ENCODE peak calls at places on chromosomes 2 and 18, in ten cellular contexts. W, L, P, E, C, U, Z, R, F and H are unnamed samples. For H3K4me1, the result is how much of the 10 kb centered on the place peaks cover.

GRCh38 chr2:181658444-181658843 is 1.5 kb upstream of the CERKL start:
- DNase-seq in W (no peak), L (no peak), P (no peak), E (no peak), C (no peak), U (no peak), Z (no peak), R (no peak), F (no peak), H (no peak)

GRCh38 chr2:72913531-72914225 is 3.6 kb upstream of the EMX1 start:
- DNase-seq in W (peak), L (no peak), P (no peak), E (no peak), C (no peak), U (no peak), Z (peak), R (no peak), F (no peak), H (no peak)

GRCh38 chr2:126979604-126980003 is 80.9 kb downstream of the TEX51 start:
- DNase-seq in W (no peak), L (no peak), P (no peak), E (no peak), C (no peak), U (no peak), Z (no peak), R (no peak), F (no peak), H (no peak)

GRCh38 chr2:16508061-16508851 is 157.4 kb downstream of the CYRIA start:
- DNase-seq in W (peak), L (peak), P (no peak), E (peak), C (peak), U (peak), Z (peak), R (peak), F (peak), H (no peak)

GRCh38 chr2:121297217-121297830 is 12.3 kb upstream of the TFCP2L1 start:
- DNase-seq in W (peak), L (no peak), P (peak), E (no peak), C (no peak), U (peak), Z (peak), R (peak), F (peak), H (no peak)

GRCh38 chr2:191728710-191729597 is 51.0 kb downstream of the NABP1 start:
- DNase-seq in W (no peak), L (no peak), P (peak), E (no peak), C (no peak), U (no peak), Z (no peak), R (no peak), F (no peak), H (no peak)

GRCh38 chr2:187547353-187547979 is 6.8 kb downstream of the TFPI start:
- DNase-seq in W (peak), L (peak), P (peak), E (peak), C (peak), U (peak), Z (no peak), R (peak), F (peak), H (peak)

GRCh38 chr2:199443589-199444130 is 14.1 kb downstream of the SATB2 start:
- DNase-seq in W (no peak), L (no peak), P (peak), E (no peak), C (peak), U (no peak), Z (no peak), R (no peak), F (no peak), H (no peak)

GRCh38 chr2:154698238-154698788 is at the start of gene KCNJ3:
- DNase-seq in W (no peak), L (no peak), P (no peak), E (no peak), C (no peak), U (no peak), Z (no peak), R (no peak), F (no peak), H (no peak)

GRCh38 chr18:38305941-38306340 is 740.3 kb upstream of the CELF4 start:
- DNase-seq in W (no peak), L (no peak), P (no peak), E (no peak), C (no peak), U (no peak), Z (no peak), R (no peak), F (no peak), H (no peak)

GRCh38 chr18:50466634-50467033 is 91.8 kb downstream of the SKA1 start:
- DNase-seq in W (no peak), L (no peak), P (no peak), E (no peak), C (no peak), U (no peak), Z (no peak), R (no peak), F (no peak), H (no peak)

GRCh38 chr2:223760838-223761502 is 76.4 kb downstream of the AP1S3 start:
- DNase-seq in W (peak), L (no peak), P (peak), E (no peak), C (peak), U (no peak), Z (peak), R (peak), F (peak), H (peak)

GRCh38 chr2:237411683-237412349 is 2.1 kb downstream of the COL6A3 start:
- DNase-seq in W (peak), L (peak), P (peak), E (no peak), C (no peak), U (no peak), Z (no peak), R (no peak), F (no peak), H (no peak)

GRCh38 chr2:233100192-233100998 is 40.3 kb downstream of the INPP5D start:
- DNase-seq in W (peak), L (no peak), P (no peak), E (no peak), C (no peak), U (no peak), Z (no peak), R (no peak), F (no peak), H (no peak)

GRCh38 chr2:146124741-146125140 is 1604.8 kb upstream of the ZEB2 start:
- DNase-seq in W (no peak), L (no peak), P (peak), E (no peak), C (peak), U (no peak), Z (no peak), R (no peak), F (peak), H (no peak)

GRCh38 chr2:203687161-203687560 is 19.3 kb upstream of the CD28 start:
- DNase-seq in W (no peak), L (no peak), P (peak), E (no peak), C (peak), U (no peak), Z (no peak), R (no peak), F (peak), H (no peak)

GRCh38 chr2:74756356-74756890 is 77.5 kb upstream of the HK2 start:
- DNase-seq in W (no peak), L (no peak), P (peak), E (no peak), C (no peak), U (no peak), Z (no peak), R (no peak), F (no peak), H (no peak)

GRCh38 chr2:208501217-208501616 is 94.6 kb downstream of the PTH2R start:
- DNase-seq in W (peak), L (no peak), P (no peak), E (no peak), C (no peak), U (no peak), Z (no peak), R (no peak), F (no peak), H (no peak)

GRCh38 chr2:82591718-82592117 is 1867.4 kb downstream of the SUCLG1 start:
- DNase-seq in W (no peak), L (no peak), P (no peak), E (no peak), C (no peak), U (no peak), Z (no peak), R (no peak), F (no peak), H (no peak)

GRCh38 chr18:56945171-56945863 is 201.6 kb upstream of the BOD1L2 start:
- DNase-seq in W (no peak), L (no peak), P (peak), E (no peak), C (no peak), U (no peak), Z (no peak), R (no peak), F (no peak), H (no peak)

GRCh38 chr2:197803033-197803444 is 1.4 kb upstream of the PLCL1 start:
- DNase-seq in W (no peak), L (peak), P (peak), E (peak), C (peak), U (peak), Z (no peak), R (no peak), F (peak), H (no peak)

GRCh38 chr2:217933326-217933993 is 69.3 kb downstream of the TNS1 start:
- DNase-seq in W (no peak), L (no peak), P (no peak), E (peak), C (no peak), U (no peak), Z (no peak), R (no peak), F (no peak), H (no peak)

GRCh38 chr2:217934321-217935131 is 68.3 kb downstream of the TNS1 start:
- DNase-seq in W (no peak), L (peak), P (peak), E (peak), C (peak), U (no peak), Z (no peak), R (peak), F (peak), H (peak)

GRCh38 chr2:217935901-217936684 is 66.7 kb downstream of the TNS1 start:
- DNase-seq in W (no peak), L (no peak), P (peak), E (no peak), C (no peak), U (no peak), Z (no peak), R (no peak), F (no peak), H (no peak)

GRCh38 chr2:217936952-217937351 is 65.8 kb downstream of the TNS1 start:
- DNase-seq in W (no peak), L (no peak), P (no peak), E (no peak), C (no peak), U (no peak), Z (no peak), R (no peak), F (no peak), H (no peak)

GRCh38 chr2:217935245-217935879 is 67.4 kb downstream of the TNS1 start:
- DNase-seq in W (no peak), L (peak), P (peak), E (peak), C (no peak), U (no peak), Z (no peak), R (no peak), F (no peak), H (no peak)
- H3K4me1 ChIP-seq in W (under half), L (half or more), P (half or more), E (half or more), C (under half), U (under half), Z (half or more), R (half or more), F (under half), H (under half)

GRCh38 chr18:45774065-45774521 is 50.1 kb downstream of the SLC14A1 start:
- DNase-seq in W (peak), L (no peak), P (peak), E (no peak), C (peak), U (no peak), Z (no peak), R (no peak), F (no peak), H (no peak)

GRCh38 chr18:45772081-45772480 is 48.1 kb downstream of the SLC14A1 start:
- DNase-seq in W (no peak), L (no peak), P (no peak), E (no peak), C (no peak), U (no peak), Z (no peak), R (no peak), F (no peak), H (no peak)

GRCh38 chr18:45777393-45777792 is 48.1 kb upstream of the SIGLEC15 start:
- DNase-seq in W (no peak), L (no peak), P (peak), E (no peak), C (peak), U (no peak), Z (no peak), R (no peak), F (no peak), H (no peak)

GRCh38 chr18:45775241-45775676 is 50.2 kb upstream of the SIGLEC15 start:
- DNase-seq in W (peak), L (peak), P (peak), E (peak), C (no peak), U (peak), Z (peak), R (peak), F (peak), H (peak)

DNA sequence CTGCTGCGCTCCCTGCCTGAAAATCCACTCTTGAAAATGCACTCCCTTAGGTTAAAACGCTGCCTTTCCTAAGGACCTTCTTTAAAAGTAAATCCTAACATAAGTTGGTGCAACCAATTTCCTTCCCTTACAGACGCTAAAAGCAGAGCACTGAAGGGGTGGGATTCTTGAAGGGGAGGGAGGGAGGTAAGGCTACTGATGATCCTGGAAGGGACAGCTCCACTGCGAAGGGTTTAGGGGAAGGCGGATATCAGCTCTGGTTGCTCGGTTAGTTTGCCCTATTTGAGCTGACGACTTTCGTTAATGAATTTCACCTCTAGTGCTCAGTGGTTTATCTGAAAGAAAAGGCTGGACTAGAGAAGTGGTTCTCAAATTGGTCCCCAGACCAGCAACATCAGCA is 49.7 kb upstream of the SIGLEC15 start:
- DNase-seq in W (no peak), L (no peak), P (no peak), E (no peak), C (no peak), U (no peak), Z (no peak), R (no peak), F (no peak), H (no peak)
- H3K4me1 ChIP-seq in W (under half), L (under half), P (under half), E (under half), C (under half), U (under half), Z (under half), R (under half), F (under half), H (under half)

DNA sequence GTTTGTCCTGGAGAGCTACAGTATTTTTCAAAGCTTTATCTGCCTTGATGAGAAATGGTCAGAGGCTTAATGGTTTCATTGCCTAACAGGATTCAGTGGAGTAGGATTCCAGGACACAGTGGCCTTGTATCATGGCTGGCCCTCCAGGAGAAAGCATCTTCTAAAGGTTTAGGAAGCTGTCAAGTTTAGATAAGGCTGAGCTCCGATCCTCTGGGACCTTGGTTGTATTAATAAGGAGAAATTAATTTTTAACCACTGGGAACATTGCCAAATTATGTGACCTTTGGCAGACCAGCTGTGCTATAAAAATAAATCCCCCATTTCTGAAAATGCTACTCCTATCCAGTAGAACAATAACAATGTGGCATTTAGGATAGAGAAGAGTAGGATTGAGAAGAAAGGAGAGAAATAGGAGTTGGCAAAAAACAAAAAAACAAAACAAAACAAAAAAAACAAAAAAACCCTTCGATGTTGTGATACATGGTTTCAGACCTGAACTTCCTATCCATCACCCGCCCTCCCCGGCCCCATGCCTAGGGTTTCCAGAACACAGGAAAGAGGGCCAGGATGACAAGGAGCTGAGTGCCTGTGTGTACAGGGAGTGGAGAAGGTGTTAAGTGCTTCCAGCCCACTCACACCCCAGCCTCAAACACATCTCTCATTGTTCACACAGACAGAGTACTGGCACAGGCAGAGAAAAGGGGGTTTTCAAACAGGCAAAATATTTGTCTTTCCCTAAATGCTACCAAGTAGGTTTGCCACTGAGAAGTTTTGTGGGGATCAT is 6.3 kb downstream of the NRP2 start:
- DNase-seq in W (no peak), L (no peak), P (peak), E (no peak), C (no peak), U (no peak), Z (no peak), R (peak), F (no peak), H (no peak)
- H3K4me1 ChIP-seq in W (under half), L (under half), P (under half), E (under half), C (under half), U (under half), Z (under half), R (half or more), F (under half), H (under half)

GRCh38 chr2:32424739-32425138 is 67.9 kb downstream of the BIRC6 start:
- DNase-seq in W (no peak), L (no peak), P (no peak), E (no peak), C (no peak), U (no peak), Z (no peak), R (no peak), F (no peak), H (no peak)

GRCh38 chr2:32422133-32422532 is 65.3 kb downstream of the BIRC6 start:
- DNase-seq in W (no peak), L (no peak), P (peak), E (no peak), C (no peak), U (no peak), Z (no peak), R (no peak), F (peak), H (no peak)

GRCh38 chr2:32425719-32426141 is 68.9 kb downstream of the BIRC6 start:
- DNase-seq in W (no peak), L (no peak), P (peak), E (no peak), C (no peak), U (no peak), Z (no peak), R (no peak), F (peak), H (no peak)

GRCh38 chr2:32427672-32428622 is 71.1 kb downstream of the BIRC6 start:
- DNase-seq in W (no peak), L (no peak), P (no peak), E (no peak), C (no peak), U (no peak), Z (no peak), R (no peak), F (no peak), H (no peak)

GRCh38 chr2:32423536-32423935 is 66.7 kb downstream of the BIRC6 start:
- DNase-seq in W (no peak), L (no peak), P (no peak), E (no peak), C (no peak), U (no peak), Z (no peak), R (peak), F (no peak), H (no peak)
- H3K4me1 ChIP-seq in W (under half), L (under half), P (under half), E (under half), C (under half), U (under half), Z (under half), R (half or more), F (under half), H (under half)

GRCh38 chr2:108633379-108633778 is 85.9 kb upstream of the RANBP2 start:
- DNase-seq in W (no peak), L (no peak), P (no peak), E (no peak), C (no peak), U (no peak), Z (no peak), R (no peak), F (no peak), H (no peak)

GRCh38 chr2:108632748-108633147 is 86.5 kb upstream of the RANBP2 start:
- DNase-seq in W (no peak), L (no peak), P (no peak), E (no peak), C (no peak), U (no peak), Z (no peak), R (no peak), F (no peak), H (no peak)

GRCh38 chr2:108637304-108637669 is 82.0 kb upstream of the RANBP2 start:
- DNase-seq in W (peak), L (peak), P (peak), E (peak), C (peak), U (no peak), Z (peak), R (peak), F (peak), H (peak)

GRCh38 chr2:108634591-108635160 is 84.6 kb upstream of the RANBP2 start:
- DNase-seq in W (no peak), L (no peak), P (no peak), E (no peak), C (no peak), U (no peak), Z (no peak), R (no peak), F (peak), H (no peak)

GRCh38 chr2:108635630-108636354 is 83.5 kb upstream of the RANBP2 start:
- DNase-seq in W (no peak), L (no peak), P (no peak), E (no peak), C (no peak), U (no peak), Z (no peak), R (no peak), F (no peak), H (no peak)
- H3K4me1 ChIP-seq in W (under half), L (under half), P (under half), E (under half), C (under half), U (under half), Z (half or more), R (half or more), F (under half), H (under half)

GRCh38 chr18:75264195-75264594 is 53.6 kb downstream of the TSHZ1 start:
- DNase-seq in W (no peak), L (no peak), P (no peak), E (no peak), C (no peak), U (no peak), Z (no peak), R (no peak), F (peak), H (no peak)

GRCh38 chr18:75268206-75268605 is 57.6 kb downstream of the TSHZ1 start:
- DNase-seq in W (no peak), L (no peak), P (no peak), E (no peak), C (no peak), U (no peak), Z (no peak), R (no peak), F (no peak), H (no peak)

GRCh38 chr18:75267643-75268184 is 57.1 kb downstream of the TSHZ1 start:
- DNase-seq in W (no peak), L (no peak), P (no peak), E (no peak), C (no peak), U (no peak), Z (no peak), R (no peak), F (no peak), H (no peak)

GRCh38 chr18:75265255-75265654 is 54.7 kb downstream of the TSHZ1 start:
- DNase-seq in W (no peak), L (no peak), P (peak), E (no peak), C (no peak), U (no peak), Z (no peak), R (no peak), F (no peak), H (no peak)

DNA sequence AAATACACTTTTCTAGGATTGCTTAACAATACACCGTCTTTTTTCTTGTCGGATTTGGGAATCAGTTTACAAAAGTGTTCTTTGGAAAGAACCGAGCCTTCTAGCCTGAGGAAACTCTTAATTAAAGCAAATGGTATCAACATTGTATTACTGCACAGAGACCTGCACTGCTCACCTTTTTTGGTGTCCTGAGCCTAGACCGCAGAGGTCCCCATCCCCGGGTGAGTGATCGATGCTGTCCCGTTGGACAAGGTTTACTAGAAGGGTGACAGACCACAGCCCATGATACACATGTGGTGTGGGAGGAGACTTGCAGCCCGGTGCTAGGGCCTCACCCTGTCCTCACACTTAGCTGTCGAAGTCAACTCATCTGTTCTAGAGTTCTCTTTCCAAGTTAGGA is 55.3 kb downstream of the TSHZ1 start:
- DNase-seq in W (no peak), L (no peak), P (no peak), E (no peak), C (no peak), U (no peak), Z (no peak), R (no peak), F (no peak), H (no peak)
- H3K4me1 ChIP-seq in W (under half), L (under half), P (under half), E (under half), C (under half), U (under half), Z (under half), R (under half), F (under half), H (under half)

GRCh38 chr2:140593159-140593558 is 1537.7 kb downstream of the LRP1B start:
- DNase-seq in W (no peak), L (no peak), P (no peak), E (no peak), C (no peak), U (no peak), Z (no peak), R (no peak), F (no peak), H (no peak)
- H3K4me1 ChIP-seq in W (under half), L (under half), P (under half), E (under half), C (under half), U (under half), Z (under half), R (under half), F (under half), H (under half)